ENCODE peak calls at places on chromosomes 1 and 21, in eight cellular contexts. One of them, this sample, is unnamed.
A peak's percentile ranks its signal among the peaks of the same experiment; 100 is the strongest.

GRCh38 chr1:247293047-247293446 is 37.2 kb downstream of the VN1R5 start:
- DNase-seq in A549: no peak
- DNase-seq in kidney epithelial cell: no peak
- DNase-seq in astrocyte of the spinal cord: peak; percentile 63
- DNase-seq in cardiac muscle cell: peak; percentile 83
- DNase-seq in fibroblast of lung: peak; percentile 84
- DNase-seq in CD8-positive, alpha-beta T cell: no peak
- DNase-seq in IMR-90: peak; percentile 72
- DNase-seq in this sample: no peak

GRCh38 chr1:230424440-230425251 is 1.5 kb downstream of the PGBD5 start:
- DNase-seq in A549: no peak
- DNase-seq in kidney epithelial cell: no peak
- DNase-seq in astrocyte of the spinal cord: no peak
- DNase-seq in cardiac muscle cell: no peak
- DNase-seq in fibroblast of lung: no peak
- DNase-seq in CD8-positive, alpha-beta T cell: no peak
- DNase-seq in IMR-90: no peak
- DNase-seq in this sample: no peak

GRCh38 chr1:171801395-171801990 is 20.0 kb downstream of the METTL13 start:
- DNase-seq in A549: peak; percentile 50
- DNase-seq in kidney epithelial cell: peak; percentile 14
- DNase-seq in astrocyte of the spinal cord: peak; percentile 38
- DNase-seq in cardiac muscle cell: peak; percentile 63
- DNase-seq in fibroblast of lung: peak; percentile 33
- DNase-seq in CD8-positive, alpha-beta T cell: no peak
- DNase-seq in IMR-90: peak; percentile 51
- DNase-seq in this sample: no peak

GRCh38 chr1:41629136-41629535 is 144.7 kb upstream of the EDN2 start:
- DNase-seq in A549: no peak
- DNase-seq in kidney epithelial cell: no peak
- DNase-seq in astrocyte of the spinal cord: no peak
- DNase-seq in cardiac muscle cell: no peak
- DNase-seq in fibroblast of lung: peak; percentile 63
- DNase-seq in CD8-positive, alpha-beta T cell: no peak
- DNase-seq in IMR-90: no peak
- DNase-seq in this sample: no peak

GRCh38 chr1:1092890-1093609 is 18.9 kb upstream of the RNF223 start:
- DNase-seq in A549: no peak
- DNase-seq in kidney epithelial cell: no peak
- DNase-seq in astrocyte of the spinal cord: no peak
- DNase-seq in cardiac muscle cell: no peak
- DNase-seq in fibroblast of lung: no peak
- DNase-seq in CD8-positive, alpha-beta T cell: no peak
- DNase-seq in IMR-90: no peak
- DNase-seq in this sample: no peak

GRCh38 chr1:68217060-68217554 is 15.2 kb downstream of the WLS start:
- DNase-seq in A549: no peak
- DNase-seq in kidney epithelial cell: no peak
- DNase-seq in astrocyte of the spinal cord: no peak
- DNase-seq in cardiac muscle cell: no peak
- DNase-seq in fibroblast of lung: peak; percentile 78
- DNase-seq in CD8-positive, alpha-beta T cell: no peak
- DNase-seq in IMR-90: no peak
- DNase-seq in this sample: no peak

GRCh38 chr1:31944205-31945089 is 6.3 kb upstream of the PTP4A2 start:
- DNase-seq in A549: peak; percentile 97
- DNase-seq in kidney epithelial cell: no peak
- DNase-seq in astrocyte of the spinal cord: peak; percentile 82
- DNase-seq in cardiac muscle cell: peak; percentile 98
- DNase-seq in fibroblast of lung: peak; percentile 85
- DNase-seq in CD8-positive, alpha-beta T cell: peak; percentile 76
- DNase-seq in IMR-90: peak; percentile 87
- DNase-seq in this sample: peak; percentile 71

GRCh38 chr1:112625696-112626095 is 6.1 kb downstream of the CAPZA1 start:
- DNase-seq in A549: peak; percentile 3
- DNase-seq in kidney epithelial cell: no peak
- DNase-seq in astrocyte of the spinal cord: no peak
- DNase-seq in cardiac muscle cell: peak; percentile 79
- DNase-seq in fibroblast of lung: peak; percentile 50
- DNase-seq in CD8-positive, alpha-beta T cell: no peak
- DNase-seq in IMR-90: no peak
- DNase-seq in this sample: no peak

GRCh38 chr1:226644541-226645176 is 94.4 kb downstream of the ITPKB start:
- DNase-seq in A549: no peak
- DNase-seq in kidney epithelial cell: no peak
- DNase-seq in astrocyte of the spinal cord: no peak
- DNase-seq in cardiac muscle cell: no peak
- DNase-seq in fibroblast of lung: peak; percentile 19
- DNase-seq in CD8-positive, alpha-beta T cell: peak; percentile 54
- DNase-seq in IMR-90: peak; percentile 42
- DNase-seq in this sample: no peak

GRCh38 chr1:32393136-32393535 is 1.1 kb downstream of the BSDC1 start:
- DNase-seq in A549: no peak
- DNase-seq in kidney epithelial cell: no peak
- DNase-seq in astrocyte of the spinal cord: no peak
- DNase-seq in cardiac muscle cell: peak; percentile 39
- DNase-seq in fibroblast of lung: peak; percentile 31
- DNase-seq in CD8-positive, alpha-beta T cell: no peak
- DNase-seq in IMR-90: peak; percentile 42
- DNase-seq in this sample: no peak

GRCh38 chr1:161945306-161945705 is 78.4 kb downstream of the OLFML2B start:
- DNase-seq in A549: no peak
- DNase-seq in kidney epithelial cell: no peak
- DNase-seq in astrocyte of the spinal cord: no peak
- DNase-seq in cardiac muscle cell: no peak
- DNase-seq in fibroblast of lung: no peak
- DNase-seq in CD8-positive, alpha-beta T cell: no peak
- DNase-seq in IMR-90: no peak
- DNase-seq in this sample: no peak

GRCh38 chr1:182054698-182055326 is 6.7 kb downstream of the ZNF648 start:
- DNase-seq in A549: peak; percentile 47
- DNase-seq in kidney epithelial cell: no peak
- DNase-seq in astrocyte of the spinal cord: peak; percentile 26
- DNase-seq in cardiac muscle cell: peak; percentile 5
- DNase-seq in fibroblast of lung: no peak
- DNase-seq in CD8-positive, alpha-beta T cell: peak; percentile 64
- DNase-seq in IMR-90: no peak
- DNase-seq in this sample: no peak

GRCh38 chr1:31238986-31239613 is 587 bp downstream of the NKAIN1 start:
- DNase-seq in A549: peak; percentile 27
- DNase-seq in kidney epithelial cell: no peak
- DNase-seq in astrocyte of the spinal cord: peak; percentile 5
- DNase-seq in cardiac muscle cell: no peak
- DNase-seq in fibroblast of lung: peak; percentile 22
- DNase-seq in CD8-positive, alpha-beta T cell: no peak
- DNase-seq in IMR-90: no peak
- DNase-seq in this sample: no peak

GRCh38 chr1:90823686-90824085 is 106.6 kb upstream of the BARHL2 start:
- DNase-seq in A549: no peak
- DNase-seq in kidney epithelial cell: no peak
- DNase-seq in astrocyte of the spinal cord: no peak
- DNase-seq in cardiac muscle cell: no peak
- DNase-seq in fibroblast of lung: no peak
- DNase-seq in CD8-positive, alpha-beta T cell: no peak
- DNase-seq in IMR-90: no peak
- DNase-seq in this sample: no peak

GRCh38 chr1:53541761-53542550 is 82.8 kb downstream of the DMRTB1 start:
- DNase-seq in A549: peak; percentile 70
- DNase-seq in kidney epithelial cell: peak; percentile 77
- DNase-seq in astrocyte of the spinal cord: peak; percentile 79
- DNase-seq in cardiac muscle cell: peak; percentile 76
- DNase-seq in fibroblast of lung: peak; percentile 91
- DNase-seq in CD8-positive, alpha-beta T cell: no peak
- DNase-seq in IMR-90: peak; percentile 90
- DNase-seq in this sample: no peak

GRCh38 chr1:97797403-97798183 is 123.2 kb downstream of the DPYD start:
- DNase-seq in A549: no peak
- DNase-seq in kidney epithelial cell: no peak
- DNase-seq in astrocyte of the spinal cord: peak; percentile 22
- DNase-seq in cardiac muscle cell: peak; percentile 54
- DNase-seq in fibroblast of lung: peak; percentile 44
- DNase-seq in CD8-positive, alpha-beta T cell: no peak
- DNase-seq in IMR-90: peak; percentile 33
- DNase-seq in this sample: peak; percentile 15

GRCh38 chr1:53575948-53576305 is 116.7 kb downstream of the DMRTB1 start:
- DNase-seq in A549: no peak
- DNase-seq in kidney epithelial cell: no peak
- DNase-seq in astrocyte of the spinal cord: no peak
- DNase-seq in cardiac muscle cell: no peak
- DNase-seq in fibroblast of lung: no peak
- DNase-seq in CD8-positive, alpha-beta T cell: no peak
- DNase-seq in IMR-90: no peak
- DNase-seq in this sample: no peak

GRCh38 chr21:34544032-34544496 is 32.1 kb upstream of the KCNE1 start:
- DNase-seq in A549: peak; percentile 74
- DNase-seq in kidney epithelial cell: no peak
- DNase-seq in astrocyte of the spinal cord: peak; percentile 72
- DNase-seq in cardiac muscle cell: peak; percentile 89
- DNase-seq in fibroblast of lung: peak; percentile 77
- DNase-seq in CD8-positive, alpha-beta T cell: peak; percentile 34
- DNase-seq in IMR-90: peak; percentile 75
- DNase-seq in this sample: peak; percentile 75

GRCh38 chr1:165117482-165117881 is 239.0 kb downstream of the LMX1A start:
- DNase-seq in A549: no peak
- DNase-seq in kidney epithelial cell: no peak
- DNase-seq in astrocyte of the spinal cord: no peak
- DNase-seq in cardiac muscle cell: no peak
- DNase-seq in fibroblast of lung: peak; percentile 2
- DNase-seq in CD8-positive, alpha-beta T cell: no peak
- DNase-seq in IMR-90: no peak
- DNase-seq in this sample: no peak

GRCh38 chr1:7454052-7454815 is 316.9 kb upstream of the VAMP3 start:
- DNase-seq in A549: peak; percentile 31
- DNase-seq in kidney epithelial cell: no peak
- DNase-seq in astrocyte of the spinal cord: no peak
- DNase-seq in cardiac muscle cell: peak; percentile 14
- DNase-seq in fibroblast of lung: peak; percentile 19
- DNase-seq in CD8-positive, alpha-beta T cell: no peak
- DNase-seq in IMR-90: peak; percentile 39
- DNase-seq in this sample: no peak
- TF ChIP-seq CTCF in A549: peak; percentile 19
- TF ChIP-seq CTCF in kidney epithelial cell: peak; percentile 74
- TF ChIP-seq CTCF in astrocyte of the spinal cord: peak; percentile 58
- TF ChIP-seq CTCF in cardiac muscle cell: peak; percentile 47
- TF ChIP-seq CTCF in fibroblast of lung: peak; percentile 49
- TF ChIP-seq CTCF in CD8-positive, alpha-beta T cell: no peak
- TF ChIP-seq CTCF in IMR-90: peak; percentile 58
- TF ChIP-seq CTCF in this sample: peak; percentile 56

GRCh38 chr1:215569987-215570824 is 3.1 kb downstream of the KCTD3 start:
- DNase-seq in A549: no peak
- DNase-seq in kidney epithelial cell: no peak
- DNase-seq in astrocyte of the spinal cord: no peak
- DNase-seq in cardiac muscle cell: peak; percentile 20
- DNase-seq in fibroblast of lung: peak; percentile 44
- DNase-seq in CD8-positive, alpha-beta T cell: no peak
- DNase-seq in IMR-90: peak; percentile 20
- DNase-seq in this sample: peak; percentile 10
- H3K4me3 ChIP-seq in A549: peak overlapping the region; percentile 78
- H3K4me3 ChIP-seq in kidney epithelial cell: no peak overlapping the region
- H3K4me3 ChIP-seq in astrocyte of the spinal cord: no peak overlapping the region
- H3K4me3 ChIP-seq in cardiac muscle cell: no peak overlapping the region
- H3K4me3 ChIP-seq in fibroblast of lung: peak overlapping the region; percentile 84
- H3K4me3 ChIP-seq in CD8-positive, alpha-beta T cell: no peak overlapping the region
- H3K4me3 ChIP-seq in IMR-90: no peak overlapping the region
- H3K4me3 ChIP-seq in this sample: no peak overlapping the region

GRCh38 chr1:63674238-63674864 is 81.1 kb downstream of the PGM1 start:
- DNase-seq in A549: peak; percentile 84
- DNase-seq in kidney epithelial cell: no peak
- DNase-seq in astrocyte of the spinal cord: peak; percentile 96
- DNase-seq in cardiac muscle cell: peak; percentile 92
- DNase-seq in fibroblast of lung: peak; percentile 92
- DNase-seq in CD8-positive, alpha-beta T cell: no peak
- DNase-seq in IMR-90: peak; percentile 93
- DNase-seq in this sample: peak; percentile 62
- TF ChIP-seq CTCF in A549: peak; percentile 76
- TF ChIP-seq CTCF in kidney epithelial cell: peak; percentile 87
- TF ChIP-seq CTCF in astrocyte of the spinal cord: peak; percentile 82
- TF ChIP-seq CTCF in cardiac muscle cell: peak; percentile 89
- TF ChIP-seq CTCF in fibroblast of lung: peak; percentile 92
- TF ChIP-seq CTCF in CD8-positive, alpha-beta T cell: no peak
- TF ChIP-seq CTCF in IMR-90: peak; percentile 84
- TF ChIP-seq CTCF in this sample: peak; percentile 89

DNA sequence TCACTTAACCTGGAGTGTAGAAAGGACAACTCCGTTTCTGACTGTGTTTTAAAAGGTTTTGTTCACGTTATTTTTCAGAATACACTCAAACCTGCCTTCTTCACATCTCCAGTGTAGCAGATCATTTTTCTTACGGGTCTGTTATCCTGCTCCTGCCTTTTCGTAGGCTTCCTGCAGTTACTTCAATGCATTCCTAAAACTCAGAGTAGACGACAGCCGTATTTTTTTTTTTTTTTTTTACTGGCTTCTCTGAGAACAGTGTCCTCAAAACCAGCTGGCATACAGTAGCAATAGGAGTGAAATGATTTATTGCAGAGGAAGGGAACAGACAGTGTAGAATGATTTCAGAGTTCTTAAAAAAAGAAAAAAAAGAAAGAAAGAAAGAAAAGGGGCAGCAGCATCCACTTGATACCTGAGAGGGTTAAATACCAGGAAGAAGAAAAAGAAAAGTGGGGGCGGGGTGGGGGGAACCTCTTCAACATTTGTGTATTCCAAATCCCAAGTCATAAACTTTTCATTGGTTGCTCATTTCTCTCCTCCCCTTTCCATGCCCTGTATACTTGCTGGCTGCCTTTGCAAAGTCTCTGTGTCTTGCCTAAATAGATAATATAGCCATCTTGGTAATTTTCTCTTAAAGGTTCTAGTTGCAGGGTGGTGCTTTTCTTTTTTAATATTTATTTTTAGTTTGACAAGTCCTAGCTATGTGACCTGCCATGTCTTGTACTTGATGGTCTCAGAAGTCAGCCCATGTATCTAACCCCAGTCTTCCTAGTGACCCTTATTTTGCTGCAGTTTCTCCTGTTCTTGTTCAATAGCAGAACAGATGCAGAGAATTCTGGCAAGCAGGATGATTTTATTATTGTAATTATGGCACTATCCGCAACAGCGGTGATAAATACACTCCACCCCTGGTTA is 2.8 kb downstream of the TGFB2 start:
- DNase-seq in A549: peak; percentile 84
- DNase-seq in kidney epithelial cell: no peak
- DNase-seq in astrocyte of the spinal cord: peak; percentile 90
- DNase-seq in cardiac muscle cell: peak; percentile 77
- DNase-seq in fibroblast of lung: peak; percentile 86
- DNase-seq in CD8-positive, alpha-beta T cell: no peak
- DNase-seq in IMR-90: peak; percentile 70
- DNase-seq in this sample: no peak
- H3K4me3 ChIP-seq in A549: peak overlapping the region; percentile 83
- H3K4me3 ChIP-seq in kidney epithelial cell: peak overlapping the region; percentile 87
- H3K4me3 ChIP-seq in astrocyte of the spinal cord: peak overlapping the region; percentile 60
- H3K4me3 ChIP-seq in cardiac muscle cell: peak overlapping the region; percentile 94
- H3K4me3 ChIP-seq in fibroblast of lung: peak overlapping the region; percentile 79
- H3K4me3 ChIP-seq in CD8-positive, alpha-beta T cell: no peak overlapping the region
- H3K4me3 ChIP-seq in IMR-90: peak overlapping the region; percentile 81
- H3K4me3 ChIP-seq in this sample: peak overlapping the region; percentile 90